ENCODE peak calls at places on chromosomes 6 and 20, in four cellular contexts. Y is HepG2, T is K562, K is GM12878. X is an unnamed sample. For H3K4me1, the result is how much of the 10 kb centered on the place peaks cover.

GRCh38 chr6:20681243-20681684 is 147.0 kb downstream of the CDKAL1 start:
- DNase-seq in Y (peak), T (no peak), K (no peak), X (no peak)

GRCh38 chr20:61599061-61599930 is 347.2 kb downstream of the CDH4 start:
- DNase-seq in Y (no peak), T (peak), K (no peak), X (no peak)

GRCh38 chr6:5905431-5906339 is 101.0 kb downstream of the NRN1 start:
- DNase-seq in Y (no peak), T (no peak), K (no peak), X (no peak)

GRCh38 chr6:84641076-84641475 is 123.3 kb downstream of the TBX18 start:
- DNase-seq in Y (no peak), T (no peak), K (no peak), X (no peak)

GRCh38 chr20:49276895-49277785 is 717 bp downstream of the ZNFX1 start:
- DNase-seq in Y (no peak), T (peak), K (no peak), X (no peak)

GRCh38 chr6:125823180-125823579 is 32.4 kb downstream of the NCOA7 start:
- DNase-seq in Y (no peak), T (no peak), K (no peak), X (no peak)

GRCh38 chr20:35620818-35621559 is 5.4 kb downstream of the SPAG4 start:
- DNase-seq in Y (no peak), T (no peak), K (no peak), X (no peak)

GRCh38 chr6:34055223-34055933 is 90.5 kb downstream of the GRM4 start:
- DNase-seq in Y (peak), T (peak), K (no peak), X (peak)

GRCh38 chr6:69867075-69867911 is 937 bp downstream of the COL19A1 start:
- DNase-seq in Y (peak), T (peak), K (no peak), X (no peak)

GRCh38 chr20:55678126-55678525 is 327.2 kb downstream of the CBLN4 start:
- DNase-seq in Y (peak), T (no peak), K (no peak), X (no peak)

GRCh38 chr6:8743146-8743745 is 307.9 kb upstream of the SLC35B3 start:
- DNase-seq in Y (peak), T (no peak), K (no peak), X (peak)

GRCh38 chr6:7088076-7088742 is 19.6 kb upstream of the RREB1 start:
- DNase-seq in Y (no peak), T (no peak), K (no peak), X (no peak)

GRCh38 chr6:36083446-36083845 is 46.9 kb upstream of the MAPK13 start:
- DNase-seq in Y (no peak), T (no peak), K (no peak), X (no peak)

GRCh38 chr6:35824552-35825192 is 19.5 kb downstream of the LHFPL5 start:
- DNase-seq in Y (no peak), T (no peak), K (no peak), X (no peak)

GRCh38 chr6:18245642-18246041 is 18.7 kb downstream of the DEK start:
- DNase-seq in Y (no peak), T (no peak), K (no peak), X (no peak)

GRCh38 chr6:92047886-92048285 is 1371.5 kb downstream of the EPHA7 start:
- DNase-seq in Y (no peak), T (no peak), K (no peak), X (no peak)

GRCh38 chr6:10531513-10531912 is 10.4 kb downstream of the GCNT2 start:
- DNase-seq in Y (no peak), T (no peak), K (no peak), X (no peak)

GRCh38 chr6:162708971-162709370 is 18.6 kb downstream of the PRKN start:
- DNase-seq in Y (no peak), T (no peak), K (no peak), X (no peak)

GRCh38 chr6:128511518-128511917 is 8.9 kb downstream of the PTPRK start:
- DNase-seq in Y (no peak), T (no peak), K (peak), X (no peak)

GRCh38 chr20:16615199-16615598 is 42.0 kb upstream of the KIF16B start:
- DNase-seq in Y (no peak), T (peak), K (no peak), X (no peak)

GRCh38 chr6:144534123-144534676 is 249.1 kb downstream of the UTRN start:
- DNase-seq in Y (no peak), T (no peak), K (no peak), X (no peak)

DNA sequence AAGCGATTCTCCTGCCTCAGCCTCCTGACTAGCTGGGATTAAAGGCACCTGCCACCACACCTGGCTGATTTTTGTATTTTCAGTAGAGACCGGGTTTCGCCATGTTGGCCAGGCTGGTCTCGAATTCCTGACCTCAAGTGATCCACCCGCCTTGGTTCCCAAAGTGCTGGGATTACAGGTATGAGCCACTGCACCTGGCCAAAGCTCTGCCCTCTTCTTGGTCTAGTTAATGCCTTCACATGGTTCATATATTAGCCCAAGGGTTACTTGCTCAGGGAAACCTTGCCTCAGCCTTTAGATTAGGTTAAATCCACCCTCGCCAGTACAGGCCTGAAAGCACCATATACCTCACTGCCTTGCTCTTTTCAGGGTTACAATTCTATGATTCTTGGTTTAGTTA is 26.1 kb downstream of the TSHZ2 start:
- DNase-seq in Y (no peak), T (no peak), K (no peak), X (no peak)
- H3K4me1 ChIP-seq in Y (under half), T (under half), K (under half), X (under half)

GRCh38 chr6:170179925-170180324 is 111.0 kb downstream of the DLL1 start:
- DNase-seq in Y (no peak), T (no peak), K (no peak), X (no peak)
- TF ChIP-seq ZBTB33 in Y (no peak), T (no peak), K (no peak), X (no peak)

DNA sequence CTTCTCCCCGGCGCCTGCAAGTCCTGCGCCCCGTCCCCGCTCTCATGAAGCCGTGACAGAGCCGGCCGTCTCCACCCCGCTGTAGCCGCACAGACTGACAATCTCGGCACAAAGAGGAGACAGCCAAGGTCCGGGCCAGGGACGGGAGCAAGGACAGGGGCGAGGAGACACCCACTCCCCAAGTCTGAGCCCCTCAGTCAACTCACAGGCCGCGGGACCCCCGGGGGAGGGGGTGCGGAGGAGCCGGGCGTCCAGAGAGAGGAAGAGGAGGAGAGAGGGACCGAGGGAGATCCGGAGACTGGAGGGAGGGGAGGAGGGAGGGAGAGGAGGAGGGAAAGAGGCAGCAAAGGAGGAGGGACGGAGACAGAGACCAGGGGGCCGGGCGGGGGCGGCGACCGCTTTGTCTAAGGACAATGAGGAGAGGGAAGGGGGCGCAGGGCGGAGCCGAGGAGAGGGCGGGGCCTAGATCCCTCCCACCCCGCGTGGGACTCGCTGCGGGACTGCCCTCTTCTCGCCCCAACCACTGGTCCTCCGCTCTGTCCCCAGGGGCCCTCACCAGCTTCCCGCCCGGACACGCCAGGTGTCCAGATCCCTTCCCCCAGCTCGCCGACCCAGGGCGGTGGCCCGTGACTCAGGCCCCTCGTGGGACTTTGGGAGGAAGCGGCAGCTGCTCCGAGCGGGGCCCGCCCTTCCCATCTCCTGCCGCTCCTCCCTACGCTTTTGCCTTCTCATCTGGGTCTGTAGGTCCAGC is 638 bp upstream of the PPP1R18 start:
- DNase-seq in Y (peak), T (peak), K (peak), X (no peak)
- TF ChIP-seq POLR2A in Y (no peak), T (peak), K (peak), X (peak)

DNA sequence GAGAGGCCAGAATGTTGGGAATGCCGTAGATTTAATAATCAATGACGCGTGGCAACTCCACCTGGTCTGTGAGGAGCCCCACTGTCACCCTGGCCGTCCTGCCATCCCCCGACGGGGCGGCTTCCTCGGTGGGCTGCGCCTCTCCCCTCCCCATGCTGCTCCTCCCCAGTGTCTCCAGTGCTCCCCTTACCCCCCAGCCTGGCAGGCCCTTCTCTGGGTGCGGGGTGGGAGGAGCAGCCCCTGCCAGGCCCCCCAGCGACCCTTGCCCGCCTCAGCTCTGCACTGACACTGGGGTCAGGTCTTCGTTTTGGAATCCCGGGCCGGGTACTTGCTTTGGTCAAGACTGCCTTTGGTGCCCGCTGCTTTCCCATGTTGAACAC is 82.3 kb upstream of the FRMD1 start:
- DNase-seq in Y (no peak), T (no peak), K (no peak), X (no peak)
- H3K4me1 ChIP-seq in Y (under half), T (under half), K (under half), X (under half)

GRCh38 chr20:13549451-13549850 is 89.3 kb downstream of the TASP1 start:
- DNase-seq in Y (no peak), T (no peak), K (no peak), X (no peak)

GRCh38 chr20:13545755-13546154 is 93.0 kb downstream of the TASP1 start:
- DNase-seq in Y (no peak), T (no peak), K (no peak), X (no peak)

GRCh38 chr20:13546497-13547131 is 92.1 kb downstream of the TASP1 start:
- DNase-seq in Y (peak), T (peak), K (peak), X (peak)

GRCh38 chr20:13543783-13544182 is 94.9 kb downstream of the TASP1 start:
- DNase-seq in Y (no peak), T (no peak), K (no peak), X (no peak)
- TF ChIP-seq ZBTB33 in Y (no peak), T (no peak), K (no peak), X (no peak)

DNA sequence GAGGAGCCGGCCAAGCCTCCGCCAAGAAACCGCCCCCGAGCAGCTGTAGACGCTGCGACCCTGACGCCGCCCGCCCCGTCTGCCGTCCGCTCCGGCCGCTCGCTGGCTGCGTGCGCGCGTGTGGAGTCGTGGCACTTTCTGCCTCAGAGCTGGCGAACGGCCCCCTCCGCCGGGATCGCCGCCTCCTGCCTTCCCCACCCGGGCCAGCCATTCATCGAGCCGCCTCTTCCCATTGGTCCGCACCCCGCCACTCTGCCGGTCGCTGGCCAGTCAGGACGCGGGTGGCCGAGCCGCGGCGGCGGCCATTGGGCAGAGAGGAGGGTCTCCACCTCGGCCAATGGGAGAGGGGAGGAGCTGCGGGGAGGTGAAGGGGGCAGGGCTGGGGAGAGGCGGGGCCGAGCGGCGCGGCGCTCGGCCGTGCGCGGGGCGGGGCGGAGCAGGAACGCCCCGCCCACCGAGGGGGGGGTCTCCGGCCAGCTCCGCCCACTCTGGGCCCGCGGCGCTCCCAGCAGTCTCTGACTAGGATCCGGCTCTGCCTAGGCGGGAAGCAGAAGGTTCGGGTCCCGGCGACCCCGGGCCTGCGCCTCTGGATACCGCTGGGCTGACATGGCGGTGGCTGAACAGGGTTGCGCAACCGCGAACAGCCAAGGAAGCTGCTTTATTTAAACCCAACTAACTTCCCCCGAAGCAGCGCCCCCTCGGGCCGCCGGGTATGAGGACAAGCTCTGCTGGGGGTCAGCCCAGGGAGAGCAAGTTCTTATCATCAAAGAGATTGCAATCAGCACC is at the start of gene RRBP1:
- DNase-seq in Y (peak), T (peak), K (peak), X (peak)
- TF ChIP-seq POLR2A in Y (peak), T (peak), K (peak), X (peak)

GRCh38 chr20:34375977-34376430 is 12.9 kb downstream of the ITCH start:
- DNase-seq in Y (peak), T (no peak), K (no peak), X (no peak)

GRCh38 chr20:34369265-34369664 is 6.2 kb downstream of the ITCH start:
- DNase-seq in Y (no peak), T (no peak), K (no peak), X (no peak)

GRCh38 chr20:34370062-34370461 is 7.0 kb downstream of the ITCH start:
- DNase-seq in Y (no peak), T (no peak), K (no peak), X (no peak)

GRCh38 chr20:34377072-34377847 is 14.2 kb downstream of the ITCH start:
- DNase-seq in Y (no peak), T (no peak), K (peak), X (no peak)

DNA sequence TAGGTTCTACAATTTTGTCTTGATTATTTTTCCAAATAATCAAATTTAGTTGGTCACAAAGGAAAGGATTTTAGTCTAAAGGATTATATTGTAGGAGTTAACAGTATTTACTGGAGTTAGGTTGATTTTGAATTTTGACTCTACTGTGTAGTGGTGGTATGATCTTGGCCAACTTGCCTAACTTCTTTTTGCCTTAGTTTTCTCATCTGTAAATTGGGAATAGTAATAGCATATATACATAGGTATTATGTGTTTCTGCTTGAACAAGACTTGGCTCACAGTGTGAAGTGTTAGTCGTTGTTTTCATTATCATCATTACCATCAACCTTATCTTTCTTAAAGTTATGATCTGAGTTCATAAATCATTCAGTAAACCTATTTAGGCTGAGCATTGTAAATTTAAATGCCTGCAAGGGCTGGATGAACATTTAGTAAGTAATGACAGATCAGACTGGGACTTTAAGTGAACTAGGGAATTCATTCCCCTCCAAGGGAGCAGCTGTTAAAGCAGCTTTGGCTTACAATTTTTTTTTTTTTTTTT is 11.2 kb downstream of the ITCH start:
- DNase-seq in Y (no peak), T (no peak), K (no peak), X (no peak)
- H3K4me1 ChIP-seq in Y (under half), T (under half), K (under half), X (under half)

GRCh38 chr20:1323256-1323655 is 5.7 kb downstream of the SDCBP2 start:
- DNase-seq in Y (no peak), T (no peak), K (no peak), X (no peak)

GRCh38 chr20:1322511-1323245 is 6.3 kb downstream of the SDCBP2 start:
- DNase-seq in Y (no peak), T (no peak), K (no peak), X (no peak)

GRCh38 chr20:1324598-1325172 is 4.3 kb downstream of the SDCBP2 start:
- DNase-seq in Y (no peak), T (peak), K (no peak), X (no peak)

GRCh38 chr20:1325173-1326030 is 3.5 kb downstream of the SDCBP2 start:
- DNase-seq in Y (peak), T (peak), K (peak), X (peak)

GRCh38 chr20:1323830-1324597 is 4.9 kb downstream of the SDCBP2 start:
- DNase-seq in Y (no peak), T (no peak), K (no peak), X (no peak)
- TF ChIP-seq ZBTB33 in Y (no peak), T (no peak), K (no peak), X (no peak)

DNA sequence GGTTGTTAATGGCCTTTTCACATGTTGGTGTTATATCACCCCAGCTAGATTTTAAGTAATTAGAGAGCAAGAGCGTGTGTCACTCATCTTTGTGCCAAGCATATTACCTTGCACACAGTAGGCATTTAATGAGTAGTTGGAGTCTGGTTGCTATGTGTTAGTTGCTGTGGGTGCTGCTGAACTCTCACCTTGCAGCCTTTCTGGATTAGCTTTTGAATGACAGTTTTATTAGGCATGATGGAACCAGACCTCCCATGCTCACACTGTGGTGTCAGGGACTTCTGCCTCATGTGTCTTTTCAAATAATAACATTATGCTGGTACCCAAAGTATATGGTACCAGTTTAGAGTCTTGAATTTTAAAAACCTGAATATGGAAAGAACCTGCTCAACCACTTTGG is 55.9 kb downstream of the TRAF3IP2 start:
- DNase-seq in Y (no peak), T (no peak), K (no peak), X (no peak)
- TF ChIP-seq POLR2A in Y (no peak), T (no peak), K (no peak), X (no peak)